ENCODE peak calls at places on chromosomes 11 and 22, in six cellular contexts. P is naive thymus-derived CD8-positive, alpha-beta T cell; A is fibroblast of mammary gland; D is amniotic stem cell; U is NCI-H2081; J is stimulated activated CD8-positive, alpha-beta memory T cell treated with anti-CD3 and anti-CD28 coated beads, Interleukin-15, amount 100 ng/mL, for 4 hours. H is an unnamed sample.

GRCh38 chr22:46454910-46455269 is 82.5 kb downstream of the CELSR1 start:
- DNase-seq in P (no peak), A (no peak), D (no peak), U (no peak), J (no peak), H (peak)

GRCh38 chr22:20121856-20122415 is 4.9 kb upstream of the TRMT2A start:
- DNase-seq in P (no peak), A (no peak), D (no peak), U (no peak), J (no peak), H (no peak)

GRCh38 chr11:27524155-27524554 is 17.6 kb upstream of the LIN7C start:
- DNase-seq in P (no peak), A (peak), D (no peak), U (no peak), J (no peak), H (no peak)

GRCh38 chr11:64810891-64811272 is 531 bp upstream of the MEN1 start:
- DNase-seq in P (no peak), A (no peak), D (no peak), U (no peak), J (no peak), H (no peak)

GRCh38 chr11:31509017-31509411 is 408 bp downstream of the IMMP1L start:
- DNase-seq in P (no peak), A (no peak), D (no peak), U (no peak), J (no peak), H (no peak)

GRCh38 chr11:10581481-10582019 is 13.1 kb upstream of the LYVE1 start:
- DNase-seq in P (no peak), A (peak), D (no peak), U (no peak), J (no peak), H (no peak)

GRCh38 chr22:21022507-21022906 is 7.5 kb downstream of the P2RX6 start:
- DNase-seq in P (no peak), A (no peak), D (no peak), U (no peak), J (no peak), H (no peak)

GRCh38 chr11:129530154-129530895 is 154.7 kb downstream of the BARX2 start:
- DNase-seq in P (no peak), A (no peak), D (no peak), U (no peak), J (no peak), H (no peak)

GRCh38 chr11:71171024-71171423 is 81.4 kb downstream of the SHANK2 start:
- DNase-seq in P (no peak), A (no peak), D (no peak), U (no peak), J (no peak), H (no peak)

GRCh38 chr11:130023204-130023603 is 20.6 kb upstream of the PRDM10 start:
- DNase-seq in P (no peak), A (peak), D (no peak), U (no peak), J (no peak), H (peak)

GRCh38 chr11:17171916-17172315 is 35.9 kb downstream of the PIK3C2A start:
- DNase-seq in P (no peak), A (peak), D (no peak), U (no peak), J (no peak), H (no peak)